ENCODE peak calls at places on chromosome 14, in seven cellular contexts. E is cardiac fibroblast, O is tibial artery, M is Karpas-422, Y is GM12865, L is BE2C, K is MM.1S. J is an unnamed sample.
A peak's percentile ranks its signal among the peaks of the same experiment; 100 is the strongest.

GRCh38 chr14:20614038-20614840 is 23.1 kb upstream of the RNASE12 start:
- DNase-seq in K (no peak), E (no peak), Y (no peak), M (peak; percentile 59), O (no peak), L (no peak), J (no peak)

GRCh38 chr14:105660816-105661531 is 134.6 kb downstream of the TMEM121 start:
- DNase-seq in Y (no peak), L (no peak), M (no peak), E (no peak), K (no peak), O (no peak), J (no peak)

GRCh38 chr14:39762576-39763401 is 330.6 kb upstream of the FBXO33 start:
- DNase-seq in L (no peak), K (peak; percentile 53), M (no peak), Y (peak; percentile 80), O (no peak), E (no peak), J (peak; percentile 41)

GRCh38 chr14:101006008-101006407 is 102.5 kb upstream of the RTL1 start:
- DNase-seq in M (peak; percentile 44), Y (no peak), K (no peak), E (no peak), O (no peak), L (no peak), J (no peak)

GRCh38 chr14:80464531-80465149 is 253.3 kb upstream of the DIO2 start:
- DNase-seq in E (no peak), L (no peak), M (no peak), K (no peak), Y (no peak), O (no peak), J (no peak)

GRCh38 chr14:95287176-95287754 is 32.4 kb downstream of the CLMN start:
- DNase-seq in O (no peak), M (peak; percentile 62), K (no peak), Y (no peak), L (no peak), E (no peak), J (no peak)

GRCh38 chr14:99907761-99908652 is 114.8 kb downstream of the EML1 start:
- DNase-seq in E (no peak), L (no peak), K (no peak), M (no peak), Y (no peak), O (no peak), J (no peak)

GRCh38 chr14:106883218-106883692 is 1356.9 kb downstream of the TMEM121 start:
- DNase-seq in E (peak; percentile 0), M (peak; percentile 61), L (peak; percentile 64), K (no peak), Y (peak; percentile 50), O (no peak), J (no peak)

GRCh38 chr14:32681598-32681997 is 257.1 kb upstream of the NPAS3 start:
- DNase-seq in K (no peak), M (no peak), L (no peak), Y (no peak), E (no peak), O (no peak), J (no peak)

GRCh38 chr14:20934148-20934762 is 21.0 kb upstream of the RNASE2 start:
- DNase-seq in E (peak; percentile 18), K (peak; percentile 10), O (no peak), M (peak; percentile 93), L (peak; percentile 58), Y (peak; percentile 45), J (peak; percentile 5)

GRCh38 chr14:72717220-72717619 is 176.7 kb downstream of the DPF3 start:
- DNase-seq in O (no peak), Y (no peak), E (no peak), K (no peak), M (no peak), L (no peak), J (no peak)

GRCh38 chr14:36720657-36721056 is 59.0 kb downstream of the PAX9 start:
- DNase-seq in K (no peak), O (no peak), M (no peak), L (no peak), E (no peak), Y (no peak), J (no peak)
- H3K4me3 ChIP-seq in K (no peak overlapping the region), O (no peak overlapping the region), M (no peak overlapping the region), L (no peak overlapping the region), E (no peak overlapping the region), Y (no peak overlapping the region), J (no peak overlapping the region)

GRCh38 chr14:24115451-24116110 is 832 bp upstream of the NRL start:
- DNase-seq in O (no peak), E (no peak), M (no peak), L (no peak), Y (no peak), K (no peak), J (no peak)

GRCh38 chr14:24114536-24115450 is at the start of the genes DCAF11 and NRL:
- DNase-seq in M (peak; percentile 100), Y (peak; percentile 100), K (peak; percentile 97), O (peak; percentile 99), E (peak; percentile 100), L (peak; percentile 99), J (peak; percentile 100)

GRCh38 chr14:24119691-24120090 is 4.9 kb upstream of the NRL start:
- DNase-seq in Y (no peak), E (no peak), K (no peak), L (no peak), M (no peak), O (no peak), J (no peak)

GRCh38 chr14:24116111-24116809 is 1.5 kb upstream of the NRL start:
- DNase-seq in K (no peak), M (no peak), Y (no peak), O (no peak), E (no peak), L (no peak), J (no peak)

GRCh38 chr14:24117179-24117578 is 2.4 kb upstream of the NRL start:
- DNase-seq in Y (no peak), K (no peak), O (no peak), M (no peak), L (no peak), E (no peak), J (no peak)
- H3K4me3 ChIP-seq in Y (no peak overlapping the region), K (no peak overlapping the region), O (no peak overlapping the region), M (no peak overlapping the region), L (no peak overlapping the region), E (no peak overlapping the region), J (no peak overlapping the region)

DNA sequence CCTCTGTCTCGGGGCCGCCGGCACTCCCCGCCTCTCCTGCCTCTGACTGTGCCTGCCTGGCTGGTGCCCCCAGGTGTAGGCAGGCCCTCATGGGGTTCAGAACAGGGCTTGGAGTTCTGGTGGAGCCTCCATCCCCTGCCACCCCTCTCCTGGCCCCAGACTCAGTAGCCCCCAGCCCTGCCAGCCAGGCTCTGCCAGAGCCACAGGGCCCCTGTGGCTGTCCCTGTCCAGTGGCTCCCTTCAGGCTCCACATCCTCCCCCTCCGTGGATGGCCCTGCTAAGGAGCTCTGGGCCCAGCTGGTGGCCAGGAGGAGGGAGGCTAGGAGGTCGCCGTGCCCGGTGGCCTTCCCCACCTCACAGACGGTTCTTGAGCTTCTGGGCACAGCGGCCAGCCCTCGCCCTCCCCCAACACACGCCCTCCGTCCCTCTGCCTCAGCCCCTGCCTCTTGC is 12.5 kb downstream of the TRMT61A start:
- DNase-seq in O (no peak), Y (no peak), E (no peak), L (peak; percentile 6), K (no peak), M (no peak), J (no peak)
- H3K4me3 ChIP-seq in O (no peak overlapping the region), Y (no peak overlapping the region), E (no peak overlapping the region), L (no peak overlapping the region), K (no peak overlapping the region), M (no peak overlapping the region), J (no peak overlapping the region)

GRCh38 chr14:96811265-96811664 is 14.1 kb downstream of the VRK1 start:
- DNase-seq in E (peak; percentile 67), L (no peak), Y (no peak), K (no peak), M (no peak), O (no peak), J (no peak)
- H3K4me3 ChIP-seq in E (no peak overlapping the region), L (no peak overlapping the region), Y (no peak overlapping the region), K (no peak overlapping the region), M (no peak overlapping the region), O (no peak overlapping the region), J (no peak overlapping the region)

GRCh38 chr14:88300817-88301216 is 22.3 kb downstream of the KCNK10 start:
- DNase-seq in Y (no peak), E (no peak), M (no peak), K (no peak), O (no peak), L (no peak), J (no peak)
- H3K4me3 ChIP-seq in Y (no peak overlapping the region), E (no peak overlapping the region), M (no peak overlapping the region), K (no peak overlapping the region), O (no peak overlapping the region), L (no peak overlapping the region), J (no peak overlapping the region)

J was measured in GM12864.